ENCODE peak calls at places on chromosomes 5 and 9, in nine cellular contexts. F, C, E, V, T, K, P, Q and Z are unnamed samples.

GRCh38 chr5:67799732-67800234 is 415.8 kb upstream of the PIK3R1 start:
- DNase-seq in V (peak; percentile 23), K (no peak), C (peak; percentile 15), P (peak; percentile 35), T (peak; percentile 16), F (no peak), E (peak; percentile 84), Q (no peak), Z (no peak)

GRCh38 chr5:116652196-116652729 is 77.6 kb upstream of the SEMA6A start:
- DNase-seq in F (no peak), Q (no peak), T (peak; percentile 97), C (no peak), P (peak; percentile 57), K (no peak), E (peak; percentile 72), V (peak; percentile 48), Z (no peak)

GRCh38 chr5:154236459-154237375 is 46.2 kb downstream of the GALNT10 start:
- DNase-seq in T (no peak), E (no peak), Q (no peak), K (no peak), C (no peak), V (no peak), F (no peak), P (no peak), Z (no peak)

GRCh38 chr5:181218795-181219124 is 4.3 kb upstream of the TRIM41 start:
- DNase-seq in E (no peak), C (no peak), F (no peak), K (no peak), T (no peak), P (no peak), V (no peak), Q (no peak), Z (no peak)

GRCh38 chr5:32274548-32275420 is 38.0 kb downstream of the MTMR12 start:
- DNase-seq in Q (no peak), C (peak; percentile 16), V (no peak), T (no peak), E (no peak), K (no peak), F (no peak), P (peak; percentile 43), Z (no peak)

GRCh38 chr9:19113964-19114679 is 11.4 kb upstream of the HAUS6 start:
- DNase-seq in T (no peak), C (no peak), E (no peak), Q (no peak), K (no peak), P (no peak), V (no peak), F (no peak), Z (no peak)

GRCh38 chr9:16058131-16058549 is 505.3 kb downstream of the CCDC171 start:
- DNase-seq in Q (no peak), E (no peak), K (no peak), V (no peak), C (no peak), P (no peak), T (no peak), F (no peak), Z (no peak)

GRCh38 chr5:32278403-32278802 is 34.3 kb downstream of the MTMR12 start:
- DNase-seq in K (no peak), P (no peak), Q (no peak), E (no peak), F (no peak), T (no peak), V (no peak), C (no peak), Z (peak; percentile 65)

GRCh38 chr9:109721021-109721420 is 59.0 kb upstream of the PALM2AKAP2 start:
- DNase-seq in E (no peak), P (no peak), V (no peak), C (no peak), F (no peak), T (no peak), Q (no peak), K (no peak), Z (no peak)

GRCh38 chr5:72134226-72134625 is 27.0 kb downstream of the MAP1B start:
- DNase-seq in T (no peak), F (no peak), P (no peak), Q (no peak), E (no peak), C (no peak), V (no peak), K (no peak), Z (no peak)

GRCh38 chr5:181190711-181191525 is 14.1 kb downstream of the TRIM7 start:
- DNase-seq in Q (no peak), V (peak; percentile 53), F (peak; percentile 48), E (peak; percentile 75), P (no peak), C (peak; percentile 41), T (no peak), K (no peak), Z (no peak)

GRCh38 chr9:130327781-130328348 is 62.3 kb downstream of the HMCN2 start:
- DNase-seq in K (no peak), F (no peak), C (peak; percentile 46), T (no peak), P (peak; percentile 65), V (no peak), Q (no peak), E (peak; percentile 92), Z (no peak)

DNA sequence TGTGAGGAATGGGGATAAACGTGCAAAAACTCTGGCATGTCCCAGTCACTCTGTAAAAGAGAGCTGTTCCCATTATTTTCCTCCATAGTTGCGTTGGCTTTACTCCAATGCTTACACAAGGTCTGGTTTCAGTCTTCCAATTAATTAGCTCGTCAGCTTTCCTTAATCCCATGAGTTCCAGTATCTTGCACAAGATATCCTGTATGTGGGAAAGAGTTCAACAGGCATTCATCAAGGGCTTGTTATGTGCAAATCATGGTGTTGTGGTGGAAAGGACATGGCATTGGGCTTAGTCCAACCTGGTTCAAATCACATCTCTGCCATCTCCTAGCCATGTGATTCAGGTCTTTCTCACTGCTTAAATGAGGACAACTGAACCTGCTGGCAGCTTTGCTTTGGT is 77.5 kb upstream of the PANK3 start:
- DNase-seq in V (no peak), T (no peak), K (no peak), E (no peak), Q (no peak), P (no peak), C (no peak), F (no peak), Z (no peak)
- TF ChIP-seq POLR2A in V (no peak), T (no peak), K (no peak), E (no peak), Q (no peak), P (no peak), C (no peak), F (no peak), Z (no peak)

GRCh38 chr9:13279284-13280162 is at the start of gene MPDZ:
- DNase-seq in K (no peak), E (peak; percentile 85), P (peak; percentile 82), F (peak; percentile 57), C (peak; percentile 66), T (peak; percentile 31), V (peak; percentile 65), Q (no peak), Z (peak; percentile 69)

GRCh38 chr9:13281356-13282016 is 2.0 kb upstream of the MPDZ start:
- DNase-seq in Q (no peak), P (no peak), F (no peak), K (no peak), E (no peak), V (no peak), C (no peak), T (no peak), Z (no peak)

GRCh38 chr9:13274901-13275641 is 4.4 kb downstream of the MPDZ start:
- DNase-seq in T (no peak), E (no peak), C (no peak), F (no peak), K (no peak), Q (no peak), P (no peak), V (no peak), Z (no peak)

GRCh38 chr9:13278023-13278367 is 1.5 kb downstream of the MPDZ start:
- DNase-seq in Q (no peak), V (no peak), T (peak; percentile 11), E (no peak), P (no peak), C (no peak), K (no peak), F (no peak), Z (peak; percentile 27)

GRCh38 chr9:13278368-13279246 is 885 bp downstream of the MPDZ start:
- DNase-seq in Q (no peak), F (peak; percentile 26), P (peak; percentile 77), T (peak; percentile 37), E (peak; percentile 88), V (peak; percentile 33), K (no peak), C (peak; percentile 66), Z (peak; percentile 51)
- TF ChIP-seq POLR2A in Q (no peak), F (no peak), P (no peak), T (peak; percentile 12), E (no peak), V (peak; percentile 29), K (no peak), C (no peak), Z (no peak)

DNA sequence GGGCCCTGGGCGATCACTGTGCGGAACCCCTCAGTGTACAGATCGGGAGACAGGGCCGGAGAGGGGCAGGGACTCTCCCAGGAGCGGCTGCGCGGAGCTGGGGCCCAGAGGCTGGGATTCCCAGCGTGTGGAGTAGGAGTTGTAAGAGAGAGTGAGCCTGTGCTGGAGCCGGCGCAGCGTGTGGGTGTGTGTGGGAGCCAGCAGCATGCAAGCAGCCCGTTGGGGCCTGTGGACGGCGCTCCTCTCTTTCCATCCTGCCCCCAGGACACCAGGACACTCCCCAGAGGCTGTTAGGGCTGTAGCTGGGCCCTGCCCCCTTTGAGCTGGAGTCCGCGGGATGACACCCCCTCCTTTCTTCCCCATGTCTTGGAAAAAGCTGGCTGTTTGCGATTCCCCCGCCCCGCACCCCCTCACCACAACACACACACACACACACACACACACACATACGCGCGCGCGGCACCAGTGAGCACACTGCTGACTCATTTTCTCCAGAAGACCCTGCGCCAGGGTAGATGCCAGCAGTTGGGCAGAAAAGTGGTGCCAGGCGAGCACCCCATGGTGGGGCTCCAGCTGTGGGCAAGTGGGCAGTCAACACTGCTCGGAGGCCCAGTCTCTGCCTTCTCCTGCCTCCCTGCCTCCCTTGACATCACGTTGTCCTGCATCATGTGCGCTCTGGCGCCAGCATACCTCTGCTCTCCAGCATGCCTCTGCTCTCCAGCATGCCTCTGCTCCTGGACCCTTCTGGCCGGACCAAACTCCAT is 1.5 kb downstream of the COL27A1 start:
- DNase-seq in K (no peak), Q (no peak), T (no peak), C (peak; percentile 76), F (peak; percentile 45), P (peak; percentile 58), V (peak; percentile 73), E (peak; percentile 90), Z (no peak)
- TF ChIP-seq POLR2A in K (no peak), Q (no peak), T (no peak), C (no peak), F (no peak), P (no peak), V (peak; percentile 16), E (no peak), Z (no peak)

DNA sequence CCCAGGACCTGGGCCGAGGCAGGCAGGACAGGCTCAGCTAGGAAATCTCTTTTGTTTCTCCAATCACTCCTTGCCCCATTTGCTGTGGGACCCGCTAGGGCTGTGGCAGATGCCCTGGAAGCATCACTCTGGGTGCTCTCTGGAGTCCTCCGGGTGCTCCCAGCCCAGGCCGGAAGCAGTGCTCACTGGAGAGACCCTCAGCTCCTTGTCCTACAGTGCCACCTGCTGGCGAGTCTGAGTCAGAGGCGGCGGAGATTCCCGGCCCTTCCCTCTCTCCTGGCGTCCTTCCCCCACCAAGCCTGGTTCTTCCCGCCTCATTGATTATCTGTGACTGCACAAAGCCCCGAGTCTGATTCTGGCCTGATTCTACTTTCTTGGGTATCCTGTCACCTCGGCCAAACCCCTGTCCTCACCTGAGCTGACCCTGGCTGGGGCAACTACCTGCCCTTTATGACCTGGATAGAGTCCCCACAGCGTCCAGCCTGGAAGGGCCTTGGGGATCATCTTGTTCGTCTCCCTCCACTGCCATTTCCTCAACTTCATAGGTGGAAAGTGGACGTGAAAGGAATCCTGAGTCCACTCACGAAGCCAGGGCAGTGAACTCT is 7.3 kb upstream of the BARHL1 start:
- DNase-seq in E (peak; percentile 78), K (no peak), P (peak; percentile 54), F (peak; percentile 70), Q (peak; percentile 67), T (peak; percentile 48), C (peak; percentile 21), V (peak; percentile 62), Z (peak; percentile 62)
- TF ChIP-seq POLR2A in E (no peak), K (no peak), P (no peak), F (no peak), Q (no peak), T (no peak), C (no peak), V (no peak), Z (no peak)